ENCODE peak calls at places on chromosomes 5 and 9, in five cellular contexts. X, M, B, W and I are unnamed samples.

GRCh38 chr5:110032386-110032785 is 342.7 kb downstream of the MAN2A1 start:
- DNase-seq in B (no peak), M (no peak), W (no peak), X (no peak), I (no peak)

GRCh38 chr5:1524799-1525623 is 1.3 kb upstream of the LPCAT1 start:
- DNase-seq in B (peak), W (no peak), M (no peak), X (no peak), I (no peak)

GRCh38 chr5:43437062-43437660 is 25.0 kb upstream of the CCL28 start:
- DNase-seq in M (no peak), W (no peak), X (no peak), B (no peak), I (no peak)

GRCh38 chr5:120767171-120767820 is 303.2 kb downstream of the PRR16 start:
- DNase-seq in M (no peak), X (no peak), W (no peak), B (no peak), I (peak)

GRCh38 chr9:90326219-90326618 is 316.4 kb downstream of the DIRAS2 start:
- DNase-seq in B (no peak), M (no peak), X (no peak), W (no peak), I (no peak)

GRCh38 chr5:6820851-6821479 is 107.7 kb downstream of the TENT4A start:
- DNase-seq in M (peak), B (peak), W (no peak), X (peak), I (no peak)

GRCh38 chr5:54305737-54306136 is 4.6 kb downstream of the ARL15 start:
- DNase-seq in X (no peak), W (no peak), B (no peak), M (no peak), I (no peak)

GRCh38 chr5:88248743-88249540 is 19.7 kb downstream of the TMEM161B start:
- DNase-seq in W (no peak), M (no peak), X (no peak), B (no peak), I (peak)

GRCh38 chr5:76145945-76146344 is 62.8 kb downstream of the SV2C start:
- DNase-seq in W (peak), M (peak), B (peak), X (no peak), I (peak)

GRCh38 chr5:1764606-1764960 is 35.1 kb downstream of the MRPL36 start:
- DNase-seq in W (no peak), X (no peak), B (no peak), M (no peak), I (no peak)

GRCh38 chr9:124285490-124285889 is 27.7 kb downstream of the NEK6 start:
- DNase-seq in B (no peak), W (no peak), M (no peak), X (no peak), I (no peak)

GRCh38 chr5:157215826-157216167 is 35.2 kb downstream of the ITK start:
- DNase-seq in W (no peak), B (no peak), M (no peak), X (no peak), I (peak)

GRCh38 chr9:21994996-21995651 is 533 bp downstream of the CDKN2B-AS1 start:
- DNase-seq in W (peak), X (peak), M (peak), B (peak), I (peak)

GRCh38 chr9:82490019-82490499 is 501.5 kb downstream of the SPATA31D1 start:
- DNase-seq in M (no peak), X (no peak), W (no peak), B (no peak), I (peak)

GRCh38 chr5:128629162-128629561 is 91.1 kb upstream of the FBN2 start:
- DNase-seq in B (no peak), W (no peak), X (no peak), M (no peak), I (no peak)

GRCh38 chr9:99506781-99507305 is 284.8 kb downstream of the SEC61B start:
- DNase-seq in X (no peak), M (no peak), W (no peak), B (no peak), I (peak)

GRCh38 chr5:126369995-126370731 is 53.0 kb upstream of the GRAMD2B start:
- DNase-seq in M (no peak), W (peak), X (no peak), B (no peak), I (peak)

GRCh38 chr5:149656576-149657182 is 73.4 kb upstream of the PPARGC1B start:
- DNase-seq in M (peak), W (peak), X (no peak), B (peak), I (peak)